ENCODE peak calls at places on chromosomes 12 and 14, in seven cellular contexts. Q, M, T, N, V, E and R are unnamed samples.

GRCh38 chr12:107775093-107775721 is 703 bp downstream of the ASCL4 start:
- DNase-seq in V (no peak), E (peak; percentile 26), T (no peak), N (peak; percentile 26), Q (no peak), M (peak; percentile 53), R (no peak)

GRCh38 chr14:59028476-59029202 is 159.8 kb upstream of the DAAM1 start:
- DNase-seq in T (peak; percentile 89), E (peak; percentile 63), Q (peak; percentile 94), V (peak; percentile 83), N (no peak), M (peak; percentile 42), R (peak; percentile 87)

GRCh38 chr12:130961921-130962326 is 8.2 kb downstream of the ADGRD1 start:
- DNase-seq in E (no peak), N (no peak), Q (no peak), T (no peak), V (no peak), M (no peak), R (no peak)

GRCh38 chr12:12927211-12928079 is 24.5 kb downstream of the GPRC5D start:
- DNase-seq in M (peak; percentile 80), T (no peak), V (peak; percentile 19), N (peak; percentile 52), E (peak; percentile 66), Q (no peak), R (no peak)

GRCh38 chr12:104215638-104216297 is at the start of gene TXNRD1:
- DNase-seq in N (peak; percentile 68), E (peak; percentile 78), M (peak; percentile 75), T (peak; percentile 27), Q (no peak), V (no peak), R (no peak)

GRCh38 chr14:52729925-52730707 is at the start of gene STYX:
- DNase-seq in V (peak; percentile 81), T (peak; percentile 92), E (peak; percentile 96), M (peak; percentile 99), N (peak; percentile 99), Q (peak; percentile 74), R (peak; percentile 83)

GRCh38 chr14:22865424-22866215 is 5.9 kb upstream of the LRP10 start:
- DNase-seq in V (no peak), Q (no peak), M (no peak), N (no peak), T (no peak), E (no peak), R (no peak)

GRCh38 chr14:94355191-94355794 is 32.2 kb upstream of the SERPINA6 start:
- DNase-seq in N (no peak), V (peak; percentile 18), T (peak; percentile 56), M (no peak), E (peak; percentile 20), Q (no peak), R (no peak)

GRCh38 chr12:30884804-30885203 is 41.7 kb upstream of the TSPAN11 start:
- DNase-seq in E (no peak), M (no peak), T (no peak), N (no peak), V (no peak), Q (no peak), R (no peak)

GRCh38 chr14:89650077-89650978 is 233.3 kb upstream of the FOXN3 start:
- DNase-seq in E (no peak), M (no peak), V (no peak), T (no peak), Q (no peak), N (no peak), R (peak; percentile 18)

GRCh38 chr14:105088812-105089745 is 23.8 kb upstream of the GPR132 start:
- DNase-seq in T (no peak), Q (no peak), V (no peak), E (no peak), M (no peak), N (no peak), R (no peak)

GRCh38 chr14:105581551-105582341 is 55.4 kb downstream of the TMEM121 start:
- DNase-seq in T (no peak), V (no peak), M (no peak), N (no peak), Q (no peak), E (peak; percentile 5), R (no peak)

GRCh38 chr12:1083086-1083887 is 92.3 kb downstream of the ERC1 start:
- DNase-seq in V (no peak), T (no peak), Q (no peak), N (no peak), E (no peak), M (no peak), R (no peak)

GRCh38 chr14:75723716-75724115 is 62.7 kb downstream of the TTLL5 start:
- DNase-seq in T (no peak), Q (no peak), M (no peak), E (no peak), V (no peak), N (no peak), R (no peak)

GRCh38 chr12:94172031-94172430 is 23.7 kb downstream of the PLXNC1 start:
- DNase-seq in V (no peak), M (no peak), T (no peak), E (no peak), Q (no peak), N (no peak), R (no peak)

GRCh38 chr14:95189400-95190162 is 32.3 kb upstream of the DICER1 start:
- DNase-seq in E (no peak), V (no peak), M (no peak), Q (no peak), N (no peak), T (no peak), R (no peak)

GRCh38 chr14:78764240-78764639 is 594.1 kb downstream of the NRXN3 start:
- DNase-seq in Q (no peak), V (peak; percentile 13), E (no peak), T (peak; percentile 15), N (no peak), M (no peak), R (peak; percentile 64)

GRCh38 chr14:36316131-36316530 is 4.3 kb downstream of the MBIP start:
- DNase-seq in N (no peak), Q (no peak), T (no peak), M (no peak), V (no peak), E (no peak), R (no peak)

GRCh38 chr12:84247931-84248330 is 664.7 kb downstream of the SLC6A15 start:
- DNase-seq in V (no peak), N (no peak), Q (no peak), E (no peak), M (no peak), T (no peak), R (no peak)